ENCODE peak calls at places on chromosome 12, in four cellular contexts. One of them, this sample, is unnamed. For H3K36me3 and H3K9me3, the result is how much of the 10 kb centered on the place peaks cover.

GRCh38 chr12:2561367-2561766 is 233.4 kb upstream of the FKBP4 start:
- DNase-seq in IMR-90: peak
- DNase-seq in tibial artery: no peak
- DNase-seq in GM23248: peak
- DNase-seq in this sample: no peak

GRCh38 chr12:9331218-9331626 is 123.0 kb upstream of the PZP start:
- DNase-seq in GM23248: peak
- DNase-seq in tibial artery: peak
- DNase-seq in IMR-90: peak
- DNase-seq in this sample: peak

GRCh38 chr12:116323696-116324386 is 46.3 kb upstream of the MED13L start:
- DNase-seq in tibial artery: no peak
- DNase-seq in IMR-90: no peak
- DNase-seq in GM23248: no peak
- DNase-seq in this sample: no peak

GRCh38 chr12:3200032-3200617 is 122.9 kb downstream of the TSPAN9 start:
- DNase-seq in GM23248: peak
- DNase-seq in tibial artery: no peak
- DNase-seq in IMR-90: peak
- DNase-seq in this sample: peak

GRCh38 chr12:1776139-1776975 is 44.0 kb upstream of the LRTM2 start:
- DNase-seq in GM23248: peak
- DNase-seq in IMR-90: peak
- DNase-seq in tibial artery: no peak
- DNase-seq in this sample: peak

GRCh38 chr12:116665666-116666304 is 72.1 kb downstream of the SPRING1 start:
- DNase-seq in GM23248: no peak
- DNase-seq in tibial artery: no peak
- DNase-seq in IMR-90: no peak
- DNase-seq in this sample: no peak

GRCh38 chr12:51590347-51591019 is 550 bp upstream of the SCN8A start:
- DNase-seq in tibial artery: peak
- DNase-seq in GM23248: peak
- DNase-seq in IMR-90: peak
- DNase-seq in this sample: peak

GRCh38 chr12:116398193-116398592 is 120.7 kb upstream of the MED13L start:
- DNase-seq in IMR-90: no peak
- DNase-seq in tibial artery: no peak
- DNase-seq in GM23248: no peak
- DNase-seq in this sample: no peak

GRCh38 chr12:53539526-53539925 is 32.2 kb upstream of the NPFF start:
- DNase-seq in GM23248: no peak
- DNase-seq in tibial artery: no peak
- DNase-seq in IMR-90: no peak
- DNase-seq in this sample: no peak

GRCh38 chr12:103677341-103677740 is 90.3 kb downstream of the STAB2 start:
- DNase-seq in tibial artery: no peak
- DNase-seq in GM23248: no peak
- DNase-seq in IMR-90: no peak
- DNase-seq in this sample: no peak

GRCh38 chr12:52990206-52990605 is 16.1 kb upstream of the EIF4B start:
- DNase-seq in IMR-90: peak
- DNase-seq in GM23248: peak
- DNase-seq in tibial artery: no peak
- DNase-seq in this sample: no peak

GRCh38 chr12:92539966-92540791 is 162.6 kb upstream of the PLEKHG7 start:
- DNase-seq in GM23248: no peak
- DNase-seq in tibial artery: no peak
- DNase-seq in IMR-90: no peak
- DNase-seq in this sample: no peak

GRCh38 chr12:43578782-43579181 is 26.8 kb upstream of the ADAMTS20 start:
- DNase-seq in tibial artery: no peak
- DNase-seq in IMR-90: peak
- DNase-seq in GM23248: peak
- DNase-seq in this sample: peak

GRCh38 chr12:43576162-43576561 is 24.2 kb upstream of the ADAMTS20 start:
- DNase-seq in tibial artery: no peak
- DNase-seq in GM23248: no peak
- DNase-seq in IMR-90: no peak
- DNase-seq in this sample: no peak

GRCh38 chr12:43580601-43581000 is 28.6 kb upstream of the ADAMTS20 start:
- DNase-seq in GM23248: no peak
- DNase-seq in tibial artery: no peak
- DNase-seq in IMR-90: no peak
- DNase-seq in this sample: no peak

DNA sequence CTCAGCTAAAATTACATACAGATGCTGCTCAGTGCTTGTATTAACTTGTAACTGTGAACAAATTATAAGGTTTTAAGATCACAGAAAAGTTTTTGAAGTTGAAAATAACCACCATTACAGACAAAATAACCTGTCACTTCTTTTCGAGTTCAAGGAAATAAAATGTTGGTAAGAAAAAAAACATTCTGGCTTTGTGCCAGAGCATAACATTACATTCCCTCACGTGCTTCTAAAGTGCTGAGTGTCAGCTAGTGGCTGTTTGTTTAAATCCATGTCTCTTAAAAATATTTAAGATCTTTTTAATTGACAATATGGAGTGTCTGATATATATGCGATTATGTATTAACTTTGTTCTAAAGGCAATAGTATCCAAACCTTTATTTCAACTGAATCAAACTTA is 27.2 kb upstream of the ADAMTS20 start:
- DNase-seq in IMR-90: no peak
- DNase-seq in tibial artery: no peak
- DNase-seq in GM23248: no peak
- DNase-seq in this sample: no peak
- H3K36me3 ChIP-seq in IMR-90: under half
- H3K36me3 ChIP-seq in tibial artery: under half
- H3K36me3 ChIP-seq in GM23248: under half
- H3K36me3 ChIP-seq in this sample: under half

DNA sequence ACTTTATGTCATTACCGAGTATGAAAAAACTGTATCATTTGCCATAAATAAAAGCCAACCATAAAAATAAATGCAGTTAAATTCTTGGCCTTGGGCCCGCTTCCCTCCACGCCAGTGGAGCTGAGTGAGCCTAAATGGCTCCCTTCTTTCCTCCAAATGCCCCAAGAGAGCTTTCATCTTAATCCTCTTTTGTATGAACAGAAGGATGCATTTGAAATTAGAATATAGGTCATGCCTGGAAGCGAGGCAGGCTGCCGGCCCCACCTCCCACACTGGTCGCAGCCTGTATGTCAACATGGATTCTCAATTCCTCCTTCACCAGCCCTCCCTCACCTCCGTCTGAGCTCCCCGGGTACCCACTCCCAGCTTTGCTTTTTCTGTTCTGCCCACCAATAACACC is 245.7 kb downstream of the SLC15A4 start:
- DNase-seq in GM23248: no peak
- DNase-seq in IMR-90: no peak
- DNase-seq in tibial artery: no peak
- DNase-seq in this sample: no peak
- H3K9me3 ChIP-seq in GM23248: under half
- H3K9me3 ChIP-seq in IMR-90: under half
- H3K9me3 ChIP-seq in tibial artery: under half
- H3K9me3 ChIP-seq in this sample: under half

GRCh38 chr12:124406043-124406442 is 111.2 kb downstream of the RFLNA start:
- DNase-seq in tibial artery: no peak
- DNase-seq in GM23248: no peak
- DNase-seq in IMR-90: no peak
- DNase-seq in this sample: no peak

GRCh38 chr12:124411291-124411878 is 116.5 kb downstream of the RFLNA start:
- DNase-seq in IMR-90: peak
- DNase-seq in tibial artery: peak
- DNase-seq in GM23248: peak
- DNase-seq in this sample: peak

GRCh38 chr12:124410354-124411175 is 115.7 kb downstream of the RFLNA start:
- DNase-seq in IMR-90: peak
- DNase-seq in tibial artery: no peak
- DNase-seq in GM23248: peak
- DNase-seq in this sample: no peak

GRCh38 chr12:124407074-124407473 is 112.2 kb downstream of the RFLNA start:
- DNase-seq in GM23248: no peak
- DNase-seq in tibial artery: no peak
- DNase-seq in IMR-90: no peak
- DNase-seq in this sample: no peak

DNA sequence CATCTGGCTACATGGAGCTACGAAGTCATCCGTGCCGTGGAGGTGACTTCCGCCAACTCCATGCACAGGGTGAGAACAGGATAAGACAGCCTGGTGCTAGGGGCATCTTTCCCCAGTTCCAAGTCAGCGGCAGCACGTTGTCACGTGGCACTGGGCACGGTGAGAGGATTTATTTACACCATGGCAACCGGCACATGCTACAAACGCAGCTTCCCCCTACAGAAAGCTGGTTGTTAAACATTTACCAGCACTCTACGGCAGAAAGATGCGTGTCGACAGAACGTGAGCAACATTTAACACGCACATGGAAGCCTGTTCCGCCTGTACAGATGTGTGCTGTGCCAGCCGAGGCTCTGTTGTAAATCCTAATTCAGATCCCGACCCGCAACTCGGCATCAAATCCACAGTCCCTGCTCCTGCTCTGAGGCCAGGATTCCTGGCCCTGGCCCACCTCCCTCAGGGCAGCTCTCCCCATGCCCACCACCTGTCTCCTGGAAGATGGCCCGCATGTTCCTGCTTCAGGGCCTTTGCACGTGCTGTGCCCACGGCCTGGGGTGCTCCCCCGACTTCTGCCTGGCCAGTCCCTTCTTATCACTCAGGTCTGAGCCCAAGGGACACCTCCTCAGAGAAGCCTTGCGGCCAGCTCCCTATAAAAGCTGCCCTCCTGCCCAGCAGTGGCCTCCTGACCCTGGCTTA is 114.1 kb downstream of the RFLNA start:
- DNase-seq in IMR-90: no peak
- DNase-seq in GM23248: no peak
- DNase-seq in tibial artery: no peak
- DNase-seq in this sample: no peak
- H3K36me3 ChIP-seq in IMR-90: under half
- H3K36me3 ChIP-seq in GM23248: under half
- H3K36me3 ChIP-seq in tibial artery: under half
- H3K36me3 ChIP-seq in this sample: under half

DNA sequence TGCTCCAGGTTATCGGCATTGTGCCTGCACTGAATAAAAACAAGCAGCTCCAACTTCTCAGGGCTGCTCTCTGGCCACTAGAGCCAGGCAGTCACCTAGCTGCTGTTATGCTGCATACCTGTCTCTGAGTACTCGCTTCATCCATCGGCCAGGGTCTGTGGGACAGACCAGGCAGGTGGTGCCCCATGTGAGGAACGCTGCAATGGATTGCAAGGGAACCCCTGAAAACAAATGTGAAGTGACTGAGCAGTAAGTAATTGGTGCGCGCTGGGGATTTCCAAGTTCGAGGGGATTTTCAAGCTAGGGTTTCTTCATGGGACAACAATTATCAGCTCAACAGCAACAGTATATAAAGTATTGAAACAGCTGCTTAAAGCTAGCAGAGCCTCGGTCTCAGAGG is 965.3 kb downstream of the AACS start:
- DNase-seq in IMR-90: no peak
- DNase-seq in GM23248: no peak
- DNase-seq in tibial artery: no peak
- DNase-seq in this sample: no peak
- H3K9me3 ChIP-seq in IMR-90: under half
- H3K9me3 ChIP-seq in GM23248: under half
- H3K9me3 ChIP-seq in tibial artery: under half
- H3K9me3 ChIP-seq in this sample: under half

DNA sequence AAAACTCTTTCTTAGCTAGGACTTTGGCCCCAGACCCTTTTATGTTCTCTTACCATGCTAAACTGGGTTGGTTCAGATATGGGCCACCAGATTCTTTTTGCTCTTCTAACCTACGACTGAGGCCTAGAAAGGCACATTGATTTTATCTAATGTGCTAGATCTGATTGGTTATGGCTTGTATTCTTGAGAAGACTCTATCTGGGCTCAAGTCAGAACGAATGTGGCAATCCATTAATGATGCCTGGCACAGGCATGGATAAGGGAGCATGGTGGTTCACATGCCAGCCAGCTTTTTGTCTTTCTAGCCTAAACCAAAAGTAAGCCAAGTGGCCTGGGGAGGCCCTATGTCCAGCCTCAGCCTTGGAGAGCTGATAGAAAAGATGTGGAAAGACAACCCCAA is 82.6 kb downstream of the KNTC1 start:
- DNase-seq in GM23248: no peak
- DNase-seq in tibial artery: no peak
- DNase-seq in IMR-90: no peak
- DNase-seq in this sample: no peak
- H3K36me3 ChIP-seq in GM23248: under half
- H3K36me3 ChIP-seq in tibial artery: under half
- H3K36me3 ChIP-seq in IMR-90: under half
- H3K36me3 ChIP-seq in this sample: under half

This sample was measured in adipocyte.